ENCODE peak calls at places on chromosomes 4 and X, in ten cellular contexts. J is fibroblast of lung, I is kidney, B is left ventricle myocardium inferior, L is HepG2, P is psoas muscle, W is uterus, Z is K562, N is body of pancreas, U is brain microvascular endothelial cell. D is an unnamed sample.

GRCh38 chr4:114378306-114378903 is 220.2 kb upstream of the UGT8 start:
- DNase-seq in J (peak), I (no peak), B (no peak), L (no peak), P (no peak), W (no peak), Z (no peak), N (peak), U (peak), D (no peak)

GRCh38 chrX:155068165-155068564 is 2.8 kb downstream of the CMC4 start:
- DNase-seq in J (peak), I (peak), B (no peak), L (peak), P (no peak), W (no peak), Z (peak), N (no peak), U (peak), D (no peak)

GRCh38 chr4:41143721-41144379 is 70.5 kb downstream of the APBB2 start:
- DNase-seq in J (peak), I (no peak), B (no peak), L (no peak), P (no peak), W (no peak), Z (no peak), N (no peak), U (no peak), D (no peak)

GRCh38 chrX:53089224-53089842 is 4.6 kb upstream of the KANTR start:
- DNase-seq in J (peak), I (no peak), B (peak), L (no peak), P (peak), W (peak), Z (peak), N (peak), U (peak), D (no peak)

GRCh38 chr4:52825311-52826090 is 36.6 kb upstream of the RASL11B start:
- DNase-seq in J (no peak), I (no peak), B (no peak), L (peak), P (no peak), W (no peak), Z (no peak), N (no peak), U (no peak), D (no peak)

GRCh38 chr4:139015948-139016451 is 419 bp downstream of the NOCT start:
- DNase-seq in J (peak), I (peak), B (peak), L (peak), P (no peak), W (no peak), Z (peak), N (peak), U (no peak), D (peak)

GRCh38 chrX:120380699-120381098 is 18.8 kb downstream of the ATP1B4 start:
- DNase-seq in J (peak), I (no peak), B (no peak), L (peak), P (no peak), W (no peak), Z (peak), N (peak), U (no peak), D (no peak)

GRCh38 chrX:55582447-55582846 is 40.8 kb upstream of the FOXR2 start:
- DNase-seq in J (no peak), I (no peak), B (no peak), L (no peak), P (no peak), W (no peak), Z (no peak), N (no peak), U (no peak), D (no peak)

GRCh38 chr4:16294455-16294854 is 68.2 kb upstream of the TAPT1 start:
- DNase-seq in J (no peak), I (no peak), B (no peak), L (no peak), P (no peak), W (no peak), Z (no peak), N (no peak), U (peak), D (no peak)

GRCh38 chr4:1479454-1479853 is 73.2 kb upstream of the NKX1-1 start:
- DNase-seq in J (no peak), I (peak), B (no peak), L (no peak), P (no peak), W (peak), Z (no peak), N (no peak), U (no peak), D (no peak)

GRCh38 chrX:134294548-134294947 is 57.6 kb downstream of the CCDC160 start:
- DNase-seq in J (peak), I (no peak), B (no peak), L (no peak), P (no peak), W (no peak), Z (peak), N (no peak), U (no peak), D (no peak)

GRCh38 chr4:177108708-177109107 is 201.0 kb upstream of the NEIL3 start:
- DNase-seq in J (peak), I (no peak), B (no peak), L (no peak), P (no peak), W (no peak), Z (no peak), N (no peak), U (peak), D (no peak)

DNA sequence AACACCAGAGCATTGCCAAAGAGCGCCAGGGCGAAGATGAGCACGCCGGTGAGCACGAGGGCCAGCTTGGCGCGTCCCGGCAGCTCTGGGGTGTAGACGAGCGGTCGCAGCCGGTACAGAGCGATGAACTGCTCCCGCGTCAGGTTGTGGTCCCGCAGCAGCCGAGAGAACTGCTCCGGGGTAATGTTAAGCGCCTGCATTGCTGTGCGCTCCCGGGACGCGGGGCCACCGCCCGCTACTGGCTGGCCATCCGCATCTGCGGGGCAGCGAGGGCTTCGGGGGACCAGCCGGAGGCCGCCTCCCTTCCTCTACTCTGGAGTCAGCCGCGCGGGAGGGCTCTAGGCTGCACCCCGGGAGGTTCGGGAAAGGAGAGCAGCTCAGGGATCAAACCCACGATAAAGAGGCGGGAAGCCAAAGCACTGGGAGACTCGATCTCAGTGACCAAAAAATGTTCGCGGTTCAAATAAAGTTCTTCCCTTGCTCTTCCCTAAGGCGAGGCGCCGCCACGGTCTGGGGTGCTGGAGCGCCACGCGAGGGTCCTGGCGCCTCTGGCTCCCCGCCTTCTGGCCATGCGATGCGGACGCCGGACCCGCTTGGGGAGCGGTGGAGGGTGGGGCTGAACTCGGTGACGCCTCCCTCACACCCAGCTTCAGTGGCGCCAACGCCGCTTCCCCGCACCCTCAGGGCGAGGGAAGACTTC is at the start of gene QRFPR:
- DNase-seq in J (no peak), I (peak), B (peak), L (no peak), P (no peak), W (no peak), Z (peak), N (no peak), U (no peak), D (no peak)
- H3K4me3 ChIP-seq in J (no peak), I (peak), B (peak), L (no peak), P (peak), W (no peak), Z (no peak), N (no peak), U (peak), D (peak)

GRCh38 chr4:181569553-181569952 is 673.6 kb upstream of the TENM3 start:
- DNase-seq in J (peak), I (no peak), B (no peak), L (peak), P (no peak), W (no peak), Z (no peak), N (no peak), U (peak), D (no peak)
- TF ChIP-seq CTCF in J (peak), I (peak), B (peak), L (peak), P (peak), W (no peak), Z (no peak), N (peak), U (peak), D (no peak)

DNA sequence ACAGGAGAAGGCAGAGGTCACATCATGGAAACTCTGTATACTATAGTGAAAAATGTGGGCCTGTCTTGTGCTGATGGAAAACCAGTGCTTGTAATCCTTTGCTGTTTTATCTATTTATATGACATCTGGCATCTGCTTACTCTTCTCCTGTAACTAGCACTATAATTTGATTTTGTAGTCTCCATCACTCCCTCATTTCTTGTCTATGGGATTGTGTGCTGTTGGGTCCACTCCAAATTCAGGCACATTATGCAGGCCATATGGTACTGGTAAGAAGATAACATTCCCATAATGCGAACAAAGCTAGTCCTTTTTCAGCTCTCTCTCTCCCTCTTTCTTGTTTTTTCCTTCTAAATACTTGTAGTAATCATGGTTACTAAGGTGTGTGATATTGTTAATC is 581.2 kb upstream of the IGFBP7 start:
- DNase-seq in J (no peak), I (no peak), B (no peak), L (no peak), P (no peak), W (no peak), Z (no peak), N (no peak), U (no peak), D (no peak)
- H3K27ac ChIP-seq in J (no peak), I (no peak), B (no peak), L (no peak), P (no peak), W (no peak), Z (no peak), N (no peak), U (no peak), D (no peak)

GRCh38 chrX:101410461-101410860 is 2.4 kb downstream of the HNRNPH2 start:
- DNase-seq in J (no peak), I (no peak), B (no peak), L (no peak), P (no peak), W (no peak), Z (no peak), N (no peak), U (no peak), D (no peak)
- H3K4me3 ChIP-seq in J (peak), I (peak), B (peak), L (peak), P (peak), W (no peak), Z (no peak), N (no peak), U (no peak), D (peak)

DNA sequence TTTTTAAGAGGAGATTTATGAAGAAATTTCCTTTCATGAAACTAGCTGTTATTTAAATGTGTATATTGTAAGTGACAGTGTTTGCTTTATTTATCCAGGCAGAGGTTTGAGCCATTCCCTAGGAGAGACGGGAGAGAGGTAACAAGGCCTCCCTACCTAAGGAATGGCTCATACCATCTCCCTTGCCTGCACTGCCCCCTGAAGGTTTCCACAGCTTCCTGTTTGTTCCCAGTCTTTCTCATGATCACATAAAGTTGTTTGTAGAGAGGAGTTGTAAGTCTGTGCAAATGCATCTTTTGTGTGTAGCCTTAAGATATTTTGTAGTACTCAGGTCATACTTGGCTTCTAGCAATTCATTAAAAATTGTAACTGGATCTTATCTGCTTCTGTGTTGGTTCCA is 1504.5 kb upstream of the PCDH10 start:
- DNase-seq in J (peak), I (no peak), B (no peak), L (peak), P (no peak), W (no peak), Z (peak), N (peak), U (no peak), D (no peak)
- TF ChIP-seq CTCF in J (peak), I (peak), B (no peak), L (peak), P (no peak), W (no peak), Z (no peak), N (peak), U (peak), D (no peak)

DNA sequence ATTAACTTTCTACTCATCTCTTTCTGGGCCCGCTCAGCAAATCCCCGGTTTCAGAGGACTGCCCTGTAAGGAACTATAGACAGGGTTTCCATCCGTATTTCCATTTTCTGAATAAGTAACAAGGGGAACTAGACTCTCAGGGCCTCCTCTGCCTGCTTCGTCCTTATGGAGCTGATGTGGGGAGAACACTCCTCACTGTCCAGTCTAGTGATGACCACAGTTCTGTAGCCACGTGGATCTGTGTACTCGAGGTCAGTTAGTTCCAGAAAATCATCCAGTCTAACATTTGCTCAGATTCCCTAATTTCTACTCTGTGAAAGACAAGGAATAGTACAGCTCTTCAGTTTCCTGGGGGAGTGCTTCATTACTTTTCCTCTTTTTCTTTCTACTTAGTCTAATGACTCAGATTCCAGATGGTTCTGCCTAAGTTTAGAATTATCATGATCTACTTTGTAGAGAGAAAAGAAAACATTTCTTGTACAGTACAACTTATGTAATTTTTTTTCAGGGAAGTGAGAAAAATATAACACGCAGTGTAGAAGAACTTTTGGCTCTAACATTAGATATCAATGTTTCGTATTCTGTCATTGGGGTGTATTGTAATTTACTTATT is 82.6 kb downstream of the SORBS2 start:
- DNase-seq in J (no peak), I (no peak), B (no peak), L (no peak), P (no peak), W (no peak), Z (no peak), N (no peak), U (no peak), D (no peak)
- H3K27ac ChIP-seq in J (no peak), I (no peak), B (peak), L (no peak), P (peak), W (no peak), Z (no peak), N (peak), U (peak), D (peak)

GRCh38 chr4:109044446-109044845 is 258.0 kb downstream of the COL25A1 start:
- DNase-seq in J (peak), I (no peak), B (no peak), L (no peak), P (no peak), W (no peak), Z (no peak), N (no peak), U (no peak), D (no peak)

GRCh38 chr4:109043286-109043685 is 259.2 kb downstream of the COL25A1 start:
- DNase-seq in J (no peak), I (no peak), B (no peak), L (no peak), P (no peak), W (no peak), Z (no peak), N (no peak), U (no peak), D (no peak)

GRCh38 chr4:109051054-109051453 is 251.4 kb downstream of the COL25A1 start:
- DNase-seq in J (peak), I (no peak), B (no peak), L (no peak), P (no peak), W (no peak), Z (no peak), N (no peak), U (no peak), D (no peak)

GRCh38 chr4:109049926-109050325 is 252.5 kb downstream of the COL25A1 start:
- DNase-seq in J (no peak), I (no peak), B (no peak), L (no peak), P (no peak), W (no peak), Z (no peak), N (no peak), U (no peak), D (no peak)

GRCh38 chr4:109046549-109047171 is 255.8 kb downstream of the COL25A1 start:
- DNase-seq in J (peak), I (no peak), B (no peak), L (peak), P (no peak), W (no peak), Z (peak), N (no peak), U (peak), D (no peak)
- H3K4me3 ChIP-seq in J (peak), I (peak), B (peak), L (no peak), P (peak), W (no peak), Z (no peak), N (no peak), U (no peak), D (peak)

DNA sequence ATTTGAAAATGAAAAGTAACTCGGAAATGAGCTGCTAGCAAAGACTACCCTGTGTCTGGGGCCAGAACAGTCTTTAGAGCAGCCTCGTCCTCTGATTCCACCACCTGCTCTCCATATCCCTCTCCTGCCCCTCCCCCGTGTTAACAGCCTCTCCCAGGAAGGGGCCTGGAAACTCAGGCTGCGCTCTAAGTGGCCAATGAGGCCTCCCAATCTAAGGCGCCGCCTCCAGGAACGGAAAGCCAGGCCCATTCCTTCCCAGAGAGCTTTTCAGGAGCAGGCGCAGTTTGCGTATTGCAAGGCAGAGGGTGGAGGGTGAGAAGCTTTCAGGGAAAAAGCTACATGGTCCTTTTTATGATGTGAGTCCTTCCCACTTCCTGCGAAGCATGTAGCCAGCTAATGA is 31.2 kb downstream of the RS1 start:
- DNase-seq in J (no peak), I (no peak), B (no peak), L (no peak), P (no peak), W (no peak), Z (peak), N (no peak), U (no peak), D (no peak)
- TF ChIP-seq CTCF in J (no peak), I (no peak), B (no peak), L (no peak), P (no peak), W (no peak), Z (no peak), N (no peak), U (no peak), D (no peak)

DNA sequence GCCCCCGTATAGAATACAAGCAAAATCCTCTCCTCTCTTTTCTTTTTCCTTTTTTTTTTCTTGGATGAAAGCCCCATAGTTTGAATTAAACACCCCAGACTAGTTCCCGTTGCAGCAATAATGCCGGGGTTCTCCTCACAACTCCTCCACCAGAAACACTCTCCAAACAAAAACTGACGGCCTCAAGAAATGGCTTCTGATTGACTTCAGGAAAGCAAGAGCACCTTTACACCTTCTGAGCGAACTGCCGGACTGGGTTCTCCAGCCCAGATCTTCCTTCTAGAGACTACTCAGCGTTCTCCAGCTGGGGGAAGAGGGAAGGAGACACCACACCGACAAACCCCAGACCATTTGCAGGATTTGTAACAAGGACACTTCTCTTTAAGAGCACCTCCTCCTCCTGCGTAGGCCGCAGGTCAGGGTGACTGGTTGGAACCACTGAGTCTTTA is 4.0 kb downstream of the HAND2 start:
- DNase-seq in J (no peak), I (no peak), B (no peak), L (no peak), P (no peak), W (no peak), Z (peak), N (no peak), U (no peak), D (no peak)
- H3K27ac ChIP-seq in J (no peak), I (no peak), B (peak), L (no peak), P (no peak), W (peak), Z (peak), N (peak), U (no peak), D (peak)

DNA sequence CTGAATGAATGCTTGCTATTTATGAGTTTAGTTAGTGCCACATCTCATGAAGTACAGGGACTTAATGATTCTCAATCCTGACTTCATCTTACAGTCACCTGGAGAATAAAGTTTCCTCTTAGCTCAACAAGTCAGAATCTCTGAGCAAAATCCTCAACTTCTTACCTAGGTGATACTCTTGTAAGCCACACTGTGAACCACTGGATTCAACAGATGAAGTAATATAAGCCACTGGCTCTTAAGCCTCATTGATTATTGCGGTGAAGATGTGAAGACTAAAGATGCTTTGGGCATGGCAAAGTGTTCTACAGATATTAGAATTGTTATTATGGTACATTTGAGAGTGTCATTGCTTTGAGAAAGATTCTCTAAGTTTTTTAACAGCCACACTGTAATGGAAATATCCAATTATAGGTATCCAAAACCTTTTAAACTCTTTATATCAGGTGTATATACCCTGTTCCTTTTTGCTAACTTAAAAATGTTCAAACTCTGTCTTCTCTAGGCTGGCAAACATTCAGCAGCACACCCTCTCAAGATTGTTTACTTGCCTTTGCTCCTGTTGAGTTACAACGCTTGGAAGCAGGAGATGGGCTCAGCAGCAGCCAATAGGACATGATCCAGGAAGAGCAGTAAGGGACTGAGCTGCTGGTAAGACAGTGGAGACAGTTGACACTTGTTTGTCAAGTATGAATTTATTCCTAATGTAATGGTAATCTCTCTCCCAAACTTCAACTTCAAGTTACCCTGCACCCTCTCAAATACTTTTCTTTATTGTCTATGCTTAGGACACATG is 43.4 kb downstream of the TET2 start:
- DNase-seq in J (no peak), I (no peak), B (no peak), L (no peak), P (no peak), W (no peak), Z (no peak), N (no peak), U (no peak), D (no peak)
- H3K4me3 ChIP-seq in J (no peak), I (no peak), B (no peak), L (no peak), P (no peak), W (no peak), Z (no peak), N (no peak), U (no peak), D (no peak)

D was measured in coronary artery.